ENCODE peak calls at places on chromosome 3, in five cellular contexts. K, V, A, Z and P are unnamed samples.

GRCh38 chr3:124779751-124780191 is 49.5 kb downstream of the UMPS start:
- DNase-seq in K (no peak), V (no peak), A (no peak), Z (no peak), P (no peak)

GRCh38 chr3:154018100-154018696 is 103.0 kb upstream of the ARHGEF26 start:
- DNase-seq in K (no peak), V (peak), A (no peak), Z (no peak), P (peak)

GRCh38 chr3:141280086-141280485 is 48.5 kb downstream of the PXYLP1 start:
- DNase-seq in K (peak), V (no peak), A (no peak), Z (no peak), P (no peak)

GRCh38 chr3:72591522-72592421 is 256.5 kb downstream of the SHQ1 start:
- DNase-seq in K (peak), V (peak), A (no peak), Z (peak), P (peak)

GRCh38 chr3:178967184-178967532 is 104.5 kb downstream of the ZMAT3 start:
- DNase-seq in K (no peak), V (no peak), A (no peak), Z (no peak), P (no peak)

GRCh38 chr3:133670525-133670995 is 8.8 kb upstream of the TOPBP1 start:
- DNase-seq in K (no peak), V (no peak), A (no peak), Z (no peak), P (no peak)

GRCh38 chr3:31693346-31693745 is 160.6 kb downstream of the STT3B start:
- DNase-seq in K (no peak), V (no peak), A (no peak), Z (no peak), P (no peak)

GRCh38 chr3:158909870-158910269 is 108.0 kb downstream of the MFSD1 start:
- DNase-seq in K (peak), V (no peak), A (no peak), Z (no peak), P (no peak)

GRCh38 chr3:47851888-47852603 is 49.1 kb downstream of the DHX30 start:
- DNase-seq in K (no peak), V (no peak), A (no peak), Z (no peak), P (no peak)